ENCODE peak calls at places on chromosomes 6 and 20, in seven cellular contexts. X is CD8-positive, alpha-beta T cell; Q is cardiac fibroblast; A is lower lobe of right lung; Z is astrocyte of the cerebellum; K is fibroblast of lung; Y is psoas muscle. F is an unnamed sample.

GRCh38 chr6:128807577-128807976 is 75.4 kb upstream of the LAMA2 start:
- DNase-seq in X (no peak), Q (peak), A (no peak), Z (peak), K (peak), Y (no peak), F (no peak)

GRCh38 chr20:54598351-54598750 is 123.0 kb downstream of the DOK5 start:
- DNase-seq in X (no peak), Q (no peak), A (no peak), Z (no peak), K (no peak), Y (no peak), F (no peak)

GRCh38 chr6:170292778-170293164 is 1.9 kb upstream of the DLL1 start:
- DNase-seq in X (no peak), Q (no peak), A (no peak), Z (no peak), K (no peak), Y (no peak), F (no peak)

GRCh38 chr6:246349-246748 is 45.9 kb upstream of the DUSP22 start:
- DNase-seq in X (no peak), Q (peak), A (no peak), Z (no peak), K (no peak), Y (no peak), F (no peak)

GRCh38 chr6:32554269-32554919 is 24.3 kb upstream of the HLA-DRB5 start:
- DNase-seq in X (no peak), Q (no peak), A (no peak), Z (no peak), K (no peak), Y (no peak), F (no peak)

GRCh38 chr20:8853805-8854338 is 215.0 kb upstream of the PLCB4 start:
- DNase-seq in X (no peak), Q (peak), A (no peak), Z (peak), K (peak), Y (no peak), F (peak)

GRCh38 chr6:3458706-3459421 is 2.0 kb upstream of the SLC22A23 start:
- DNase-seq in X (no peak), Q (no peak), A (no peak), Z (no peak), K (no peak), Y (no peak), F (no peak)

GRCh38 chr6:52499681-52500239 is 77.1 kb downstream of the TRAM2 start:
- DNase-seq in X (no peak), Q (peak), A (no peak), Z (no peak), K (no peak), Y (peak), F (no peak)

GRCh38 chr20:34578040-34578439 is 19.5 kb downstream of the MAP1LC3A start:
- DNase-seq in X (no peak), Q (peak), A (no peak), Z (no peak), K (no peak), Y (no peak), F (peak)

GRCh38 chr20:62051166-62051900 is 14.3 kb downstream of the TAF4 start:
- DNase-seq in X (no peak), Q (no peak), A (peak), Z (no peak), K (no peak), Y (no peak), F (no peak)

GRCh38 chr6:145530454-145530853 is 204.9 kb downstream of the EPM2A start:
- DNase-seq in X (no peak), Q (no peak), A (no peak), Z (no peak), K (no peak), Y (no peak), F (no peak)

GRCh38 chr6:127343753-127344659 is 597 bp upstream of the ECHDC1 start:
- DNase-seq in X (no peak), Q (peak), A (no peak), Z (no peak), K (peak), Y (no peak), F (peak)

GRCh38 chr6:85323435-85324040 is 126.3 kb upstream of the NT5E start:
- DNase-seq in X (peak), Q (peak), A (peak), Z (peak), K (peak), Y (peak), F (peak)

GRCh38 chr20:3218307-3218988 is 9.2 kb downstream of the ITPA start:
- DNase-seq in X (peak), Q (peak), A (peak), Z (no peak), K (no peak), Y (peak), F (no peak)

GRCh38 chr6:106519460-106520394 is 109.6 kb downstream of the RTN4IP1 start:
- DNase-seq in X (peak), Q (peak), A (peak), Z (peak), K (peak), Y (peak), F (peak)

GRCh38 chr6:78513856-78514255 is 353.5 kb upstream of the IRAK1BP1 start:
- DNase-seq in X (no peak), Q (peak), A (no peak), Z (no peak), K (no peak), Y (no peak), F (no peak)

GRCh38 chr6:22451960-22452359 is 117.4 kb upstream of the HDGFL1 start:
- DNase-seq in X (no peak), Q (no peak), A (no peak), Z (peak), K (peak), Y (no peak), F (no peak)

GRCh38 chr6:5751525-5752252 is 255.0 kb downstream of the NRN1 start:
- DNase-seq in X (no peak), Q (no peak), A (no peak), Z (no peak), K (peak), Y (no peak), F (no peak)

GRCh38 chr6:77021778-77022177 is 441.5 kb downstream of the HTR1B start:
- DNase-seq in X (no peak), Q (no peak), A (no peak), Z (no peak), K (no peak), Y (no peak), F (no peak)

GRCh38 chr20:10640897-10641296 is 32.9 kb downstream of the JAG1 start:
- DNase-seq in X (no peak), Q (no peak), A (no peak), Z (no peak), K (no peak), Y (no peak), F (no peak)

GRCh38 chr20:58850693-58851174 is at the start of gene GNAS-AS1:
- DNase-seq in X (peak), Q (peak), A (peak), Z (peak), K (peak), Y (peak), F (peak)

GRCh38 chr20:38726849-38727601 is 2.7 kb downstream of the SLC32A1 start:
- DNase-seq in X (no peak), Q (peak), A (no peak), Z (no peak), K (no peak), Y (no peak), F (no peak)
- H3K4me3 ChIP-seq in X (no peak), Q (no peak), A (no peak), Z (no peak), K (no peak), Y (no peak), F (no peak)

GRCh38 chr6:150788135-150788534 is 77.4 kb upstream of the MTHFD1L start:
- DNase-seq in X (no peak), Q (no peak), A (no peak), Z (no peak), K (no peak), Y (no peak), F (no peak)
- H3K4me3 ChIP-seq in X (no peak), Q (no peak), A (no peak), Z (no peak), K (no peak), Y (no peak), F (no peak)

GRCh38 chr6:167825059-167825758 is 1.5 kb upstream of the AFDN start:
- DNase-seq in X (no peak), Q (peak), A (no peak), Z (no peak), K (no peak), Y (no peak), F (no peak)

GRCh38 chr6:167825759-167826229 is 917 bp upstream of the AFDN start:
- DNase-seq in X (no peak), Q (peak), A (peak), Z (no peak), K (peak), Y (peak), F (no peak)

GRCh38 chr6:167827062-167827587 is 414 bp downstream of the AFDN start:
- DNase-seq in X (no peak), Q (peak), A (peak), Z (no peak), K (peak), Y (no peak), F (no peak)

GRCh38 chr6:167826230-167827061 is at the start of gene AFDN:
- DNase-seq in X (peak), Q (peak), A (peak), Z (no peak), K (peak), Y (peak), F (no peak)

GRCh38 chr6:167824591-167825041 is 2.1 kb upstream of the AFDN start:
- DNase-seq in X (no peak), Q (peak), A (no peak), Z (peak), K (peak), Y (no peak), F (no peak)
- H3K4me3 ChIP-seq in X (no peak), Q (no peak), A (no peak), Z (no peak), K (no peak), Y (no peak), F (no peak)

GRCh38 chr6:135955106-135955505 is 103.6 kb downstream of the PDE7B start:
- DNase-seq in X (no peak), Q (no peak), A (no peak), Z (no peak), K (no peak), Y (no peak), F (no peak)

GRCh38 chr6:135950709-135951108 is 99.2 kb downstream of the PDE7B start:
- DNase-seq in X (no peak), Q (no peak), A (no peak), Z (no peak), K (no peak), Y (no peak), F (no peak)

GRCh38 chr6:135951169-135951568 is 99.7 kb downstream of the PDE7B start:
- DNase-seq in X (no peak), Q (no peak), A (no peak), Z (no peak), K (no peak), Y (no peak), F (no peak)

GRCh38 chr6:135953800-135954199 is 102.3 kb downstream of the PDE7B start:
- DNase-seq in X (no peak), Q (no peak), A (no peak), Z (no peak), K (no peak), Y (no peak), F (no peak)
- H3K4me3 ChIP-seq in X (no peak), Q (no peak), A (no peak), Z (no peak), K (no peak), Y (no peak), F (no peak)

DNA sequence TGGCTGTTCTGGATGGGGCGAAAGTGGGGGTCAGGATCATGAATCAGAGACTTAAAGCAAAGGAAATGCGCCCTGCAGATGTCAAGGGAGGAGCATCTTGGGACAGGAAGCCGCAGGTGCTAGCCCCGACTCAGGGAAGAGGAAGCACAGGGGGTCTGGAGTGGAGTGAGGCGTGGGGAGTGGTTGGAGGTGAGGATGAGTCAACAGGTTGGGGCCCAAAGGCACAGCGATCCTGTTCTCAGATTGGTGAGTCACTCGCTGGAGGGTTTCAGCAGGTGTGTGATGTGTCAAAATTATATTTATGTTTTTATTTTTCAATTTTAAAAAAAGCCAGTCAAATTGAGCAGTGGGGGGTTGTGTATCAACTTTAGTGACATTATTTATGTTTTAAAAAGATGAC is 19.0 kb downstream of the PACSIN1 start:
- DNase-seq in X (peak), Q (no peak), A (no peak), Z (no peak), K (no peak), Y (no peak), F (no peak)
- H3K4me3 ChIP-seq in X (no peak), Q (no peak), A (no peak), Z (no peak), K (no peak), Y (no peak), F (no peak)

DNA sequence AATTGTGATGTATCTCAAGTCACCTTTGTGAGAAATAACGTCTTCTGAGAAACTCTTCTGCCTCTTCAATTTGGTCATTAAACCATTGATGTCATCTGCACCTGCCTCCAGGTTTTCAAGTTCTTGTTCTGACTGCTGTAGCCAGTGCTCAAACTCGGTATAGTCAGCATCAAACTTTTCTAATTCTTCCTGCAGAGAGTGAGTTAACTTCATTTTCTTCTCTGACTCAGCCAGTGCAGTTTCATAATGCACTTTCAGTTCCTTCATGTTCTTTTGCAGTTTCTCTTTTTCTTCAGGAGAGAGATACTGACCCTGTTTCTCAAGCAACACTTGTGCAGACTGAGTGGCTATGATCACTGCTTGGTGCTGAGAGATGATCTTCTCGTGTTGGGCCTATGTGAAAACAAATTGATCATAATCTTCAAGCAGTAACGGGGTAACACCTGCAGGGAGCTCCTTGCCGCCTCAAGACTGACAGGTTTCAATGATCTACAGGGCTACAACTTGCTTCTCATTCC is 48.8 kb downstream of the DST start:
- DNase-seq in X (no peak), Q (peak), A (no peak), Z (no peak), K (no peak), Y (no peak), F (no peak)
- H3K4me3 ChIP-seq in X (no peak), Q (no peak), A (no peak), Z (no peak), K (no peak), Y (no peak), F (no peak)

DNA sequence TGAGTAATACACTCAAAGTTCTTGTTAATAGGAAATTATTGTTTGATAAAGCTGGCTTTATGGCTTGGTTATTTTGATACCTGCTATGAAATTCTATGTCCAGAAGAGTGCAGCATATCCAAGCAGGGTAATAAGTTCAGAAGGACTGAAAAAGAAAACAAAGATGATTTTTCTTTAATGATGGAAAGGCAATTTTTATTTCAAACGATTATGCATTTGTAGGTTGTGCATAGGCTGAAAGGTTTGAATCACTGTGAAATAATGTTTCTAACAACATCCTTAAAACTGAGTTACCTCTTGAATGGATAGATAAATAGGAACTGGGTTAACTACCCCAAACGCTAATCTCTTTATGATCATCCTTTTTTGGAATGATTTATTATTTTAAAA is 1.4 kb upstream of the MAN1A1 start:
- DNase-seq in X (no peak), Q (peak), A (no peak), Z (peak), K (peak), Y (no peak), F (no peak)
- H3K4me3 ChIP-seq in X (no peak), Q (peak), A (peak), Z (peak), K (peak), Y (peak), F (peak)